ENCODE peak calls at places on chromosomes 1 and 21, in four cellular contexts. R is IMR-90, X is cardiac muscle cell, Y is adrenal gland. V is an unnamed sample.

GRCh38 chr1:52552236-52552504 is 722 bp downstream of the TUT4 start:
- DNase-seq in R (peak), X (peak), Y (peak), V (no peak)

GRCh38 chr1:229753764-229754553 is 127.9 kb downstream of the URB2 start:
- DNase-seq in R (no peak), X (no peak), Y (no peak), V (no peak)

GRCh38 chr1:243490748-243491686 is 235.2 kb downstream of the SDCCAG8 start:
- DNase-seq in R (peak), X (peak), Y (no peak), V (no peak)

GRCh38 chr1:186304982-186305949 is 69.8 kb downstream of the TPR start:
- DNase-seq in R (peak), X (peak), Y (no peak), V (no peak)

GRCh38 chr1:67724928-67725560 is 40.0 kb downstream of the GADD45A start:
- DNase-seq in R (peak), X (peak), Y (no peak), V (peak)

GRCh38 chr1:1144122-1144842 is 28.4 kb upstream of the C1orf159 start:
- DNase-seq in R (no peak), X (no peak), Y (no peak), V (no peak)

GRCh38 chr1:220371324-220371723 is 99.1 kb upstream of the RAB3GAP2 start:
- DNase-seq in R (no peak), X (no peak), Y (no peak), V (no peak)

GRCh38 chr1:236072001-236072400 is 7.1 kb upstream of the NID1 start:
- DNase-seq in R (no peak), X (no peak), Y (no peak), V (no peak)

GRCh38 chr1:235998812-235999211 is 66.1 kb downstream of the NID1 start:
- DNase-seq in R (no peak), X (no peak), Y (no peak), V (no peak)

GRCh38 chr1:112247971-112248370 is 148.0 kb upstream of the CTTNBP2NL start:
- DNase-seq in R (no peak), X (no peak), Y (no peak), V (no peak)

GRCh38 chr1:31771891-31772668 is 7.9 kb upstream of the ADGRB2 start:
- DNase-seq in R (peak), X (peak), Y (no peak), V (peak)

GRCh38 chr1:172967936-172968335 is 82.8 kb downstream of the TNFSF18 start:
- DNase-seq in R (no peak), X (peak), Y (no peak), V (no peak)

GRCh38 chr1:192826791-192827477 is 18.1 kb downstream of the RGS2 start:
- DNase-seq in R (no peak), X (no peak), Y (peak), V (no peak)

GRCh38 chr1:28173980-28174297 is 2.6 kb downstream of the PTAFR start:
- DNase-seq in R (peak), X (no peak), Y (no peak), V (no peak)

GRCh38 chr1:245874942-245875580 is 632.0 kb downstream of the SMYD3 start:
- DNase-seq in R (peak), X (peak), Y (peak), V (no peak)

GRCh38 chr1:115797491-115797890 is 29.0 kb upstream of the CASQ2 start:
- DNase-seq in R (no peak), X (no peak), Y (no peak), V (no peak)

GRCh38 chr1:162682013-162682419 is 49.8 kb downstream of the DDR2 start:
- DNase-seq in R (no peak), X (peak), Y (no peak), V (no peak)

GRCh38 chr1:55233149-55233777 is 18.1 kb upstream of the USP24 start:
- DNase-seq in R (peak), X (no peak), Y (no peak), V (no peak)

GRCh38 chr21:43959231-43960041 is 52.7 kb upstream of the TRAPPC10 start:
- DNase-seq in R (no peak), X (no peak), Y (no peak), V (no peak)

DNA sequence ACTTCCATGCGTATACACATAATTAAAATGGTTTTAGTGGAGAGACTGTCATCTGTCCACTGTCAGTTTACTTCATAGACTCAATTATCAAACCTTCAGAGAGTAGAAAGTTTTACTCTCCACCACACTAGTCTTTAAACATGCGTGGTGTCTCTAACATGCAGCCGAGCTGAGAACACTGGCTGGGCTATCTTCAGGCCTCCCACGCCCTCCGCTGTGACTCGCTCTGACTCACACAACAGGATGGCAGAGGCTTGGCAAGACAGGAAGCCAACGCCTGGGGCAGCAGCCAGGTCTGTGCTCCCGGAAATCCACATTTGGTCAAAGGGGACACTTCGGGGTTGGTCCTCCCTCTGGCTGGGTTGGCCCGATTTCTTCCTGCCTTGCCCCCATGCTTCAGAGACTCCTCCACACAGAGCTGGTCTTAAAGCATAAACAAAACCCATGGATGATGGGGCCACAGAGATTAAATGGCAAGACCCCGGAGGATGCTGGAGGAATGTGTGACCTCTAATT is 22.7 kb upstream of the IFNGR2 start:
- DNase-seq in R (peak), X (peak), Y (peak), V (no peak)
- H3K27ac ChIP-seq in R (peak), X (no peak), Y (peak), V (no peak)

GRCh38 chr1:64891440-64891815 is 74.9 kb downstream of the JAK1 start:
- DNase-seq in R (peak), X (peak), Y (no peak), V (no peak)
- H3K27ac ChIP-seq in R (no peak), X (peak), Y (no peak), V (no peak)

DNA sequence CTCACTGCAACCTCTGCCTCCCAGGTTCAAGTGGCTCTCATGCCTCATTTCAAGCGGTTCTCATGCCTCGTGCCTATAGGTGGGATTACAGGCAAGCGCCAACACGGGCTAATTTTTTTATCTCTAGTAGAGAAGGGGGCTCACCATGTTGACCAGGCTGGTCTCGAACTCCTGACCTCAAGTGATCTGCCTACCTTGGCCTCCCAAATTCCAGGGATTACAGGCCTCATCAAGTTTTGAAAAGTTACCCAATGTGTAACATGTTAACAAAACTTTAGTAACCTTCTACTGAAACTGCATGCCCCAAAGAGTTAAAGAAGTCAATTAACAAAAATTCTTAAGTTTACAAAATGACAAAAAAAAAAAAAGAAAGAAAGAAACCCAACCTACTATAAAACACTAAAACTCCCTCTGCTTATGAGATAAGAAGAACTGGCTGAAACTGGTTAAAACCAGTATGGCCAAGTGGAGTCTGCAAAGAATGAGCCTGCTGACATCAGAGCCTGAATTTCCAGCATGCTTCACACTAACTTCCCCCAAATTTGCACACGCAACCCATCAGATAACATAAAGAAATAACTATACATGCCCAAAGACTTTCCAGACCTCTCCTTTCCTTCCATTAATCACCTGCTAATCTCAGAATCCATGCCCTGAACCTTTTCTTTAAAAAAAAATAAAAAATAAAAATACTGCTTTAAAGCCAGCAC is 25.5 kb upstream of the PSMG1 start:
- DNase-seq in R (peak), X (peak), Y (no peak), V (no peak)
- H3K27ac ChIP-seq in R (no peak), X (peak), Y (no peak), V (no peak)

GRCh38 chr1:200916681-200917080 is 22.0 kb downstream of the INAVA start:
- DNase-seq in R (no peak), X (no peak), Y (no peak), V (no peak)
- H3K27ac ChIP-seq in R (no peak), X (no peak), Y (no peak), V (no peak)

DNA sequence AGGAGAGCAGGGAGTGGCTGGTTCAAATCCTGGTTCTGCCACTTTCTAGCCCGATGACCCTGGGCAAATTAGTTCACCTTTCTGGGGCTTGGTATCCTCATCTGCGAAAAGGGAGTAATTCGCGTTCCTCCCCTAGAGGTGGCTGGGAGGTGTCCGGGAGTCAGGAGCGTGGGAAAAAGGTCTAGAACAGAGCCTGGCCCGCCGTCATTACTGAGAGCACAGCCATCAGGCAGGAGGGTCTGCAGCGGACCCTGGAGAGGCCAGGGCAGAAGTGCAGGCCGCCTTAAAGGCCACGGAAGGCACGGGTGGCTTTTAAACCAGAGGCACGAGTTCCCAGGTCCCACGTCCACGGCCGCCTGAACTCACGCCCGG is 886 bp downstream of the PANK4 start:
- DNase-seq in R (no peak), X (no peak), Y (no peak), V (no peak)
- H3K27ac ChIP-seq in R (peak), X (no peak), Y (no peak), V (peak)

GRCh38 chr1:179190861-179191260 is 38.6 kb downstream of the ABL2 start:
- DNase-seq in R (no peak), X (peak), Y (no peak), V (no peak)
- H3K27ac ChIP-seq in R (no peak), X (no peak), Y (no peak), V (no peak)

GRCh38 chr21:42019101-42019605 is 9.0 kb upstream of the ZBTB21 start:
- DNase-seq in R (no peak), X (no peak), Y (no peak), V (no peak)
- H3K27ac ChIP-seq in R (no peak), X (no peak), Y (no peak), V (no peak)

GRCh38 chr21:45096216-45096615 is 21.8 kb downstream of the ADARB1 start:
- DNase-seq in R (no peak), X (no peak), Y (no peak), V (no peak)
- H3K27ac ChIP-seq in R (no peak), X (peak), Y (no peak), V (no peak)

GRCh38 chr21:36704281-36704957 is 5.5 kb downstream of the SIM2 start:
- DNase-seq in R (peak), X (no peak), Y (no peak), V (no peak)
- H3K27ac ChIP-seq in R (peak), X (no peak), Y (no peak), V (no peak)

GRCh38 chr21:38286739-38287426 is 30.1 kb downstream of the KCNJ15 start:
- DNase-seq in R (no peak), X (no peak), Y (no peak), V (no peak)
- H3K27ac ChIP-seq in R (no peak), X (no peak), Y (no peak), V (no peak)

V was measured in substantia nigra.